ENCODE peak calls at places on chromosomes 5 and 9, in seven cellular contexts. One of them, this sample, is unnamed.

GRCh38 chr5:15365040-15365439 is 134.9 kb upstream of the FBXL7 start:
- DNase-seq in HepG2: no peak
- DNase-seq in K562: no peak
- DNase-seq in SK-N-SH: no peak
- DNase-seq in HCT116: no peak
- DNase-seq in GM12878: no peak
- DNase-seq in H1: no peak
- DNase-seq in this sample: no peak

GRCh38 chr5:36660397-36661049 is 54.1 kb downstream of the SLC1A3 start:
- DNase-seq in HepG2: no peak
- DNase-seq in K562: no peak
- DNase-seq in SK-N-SH: no peak
- DNase-seq in HCT116: no peak
- DNase-seq in GM12878: no peak
- DNase-seq in H1: no peak
- DNase-seq in this sample: peak

GRCh38 chr9:100852088-100852487 is 176.4 kb upstream of the PLPPR1 start:
- DNase-seq in HepG2: no peak
- DNase-seq in K562: no peak
- DNase-seq in SK-N-SH: no peak
- DNase-seq in HCT116: no peak
- DNase-seq in GM12878: no peak
- DNase-seq in H1: no peak
- DNase-seq in this sample: no peak

GRCh38 chr9:137948642-137949041 is 71.1 kb downstream of the CACNA1B start:
- DNase-seq in HepG2: no peak
- DNase-seq in K562: no peak
- DNase-seq in SK-N-SH: no peak
- DNase-seq in HCT116: no peak
- DNase-seq in GM12878: no peak
- DNase-seq in H1: no peak
- DNase-seq in this sample: no peak

GRCh38 chr5:60510049-60510448 is 189.9 kb downstream of the DEPDC1B start:
- DNase-seq in HepG2: no peak
- DNase-seq in K562: no peak
- DNase-seq in SK-N-SH: no peak
- DNase-seq in HCT116: no peak
- DNase-seq in GM12878: no peak
- DNase-seq in H1: no peak
- DNase-seq in this sample: no peak

GRCh38 chr9:118009585-118009984 is 305.4 kb downstream of the TLR4 start:
- DNase-seq in HepG2: no peak
- DNase-seq in K562: no peak
- DNase-seq in SK-N-SH: no peak
- DNase-seq in HCT116: no peak
- DNase-seq in GM12878: no peak
- DNase-seq in H1: no peak
- DNase-seq in this sample: no peak

GRCh38 chr9:95857122-95857521 is 18.4 kb upstream of the ERCC6L2 start:
- DNase-seq in HepG2: peak
- DNase-seq in K562: peak
- DNase-seq in SK-N-SH: peak
- DNase-seq in HCT116: no peak
- DNase-seq in GM12878: no peak
- DNase-seq in H1: no peak
- DNase-seq in this sample: no peak

GRCh38 chr9:77927265-77927664 is 104.3 kb downstream of the GNAQ start:
- DNase-seq in HepG2: no peak
- DNase-seq in K562: no peak
- DNase-seq in SK-N-SH: no peak
- DNase-seq in HCT116: no peak
- DNase-seq in GM12878: no peak
- DNase-seq in H1: no peak
- DNase-seq in this sample: no peak

GRCh38 chr9:137045294-137046093 is 483 bp downstream of the NPDC1 start:
- DNase-seq in HepG2: no peak
- DNase-seq in K562: no peak
- DNase-seq in SK-N-SH: peak
- DNase-seq in HCT116: no peak
- DNase-seq in GM12878: no peak
- DNase-seq in H1: peak
- DNase-seq in this sample: peak

GRCh38 chr5:38466444-38467189 is 89.8 kb downstream of the LIFR start:
- DNase-seq in HepG2: no peak
- DNase-seq in K562: no peak
- DNase-seq in SK-N-SH: no peak
- DNase-seq in HCT116: no peak
- DNase-seq in GM12878: no peak
- DNase-seq in H1: no peak
- DNase-seq in this sample: no peak

GRCh38 chr9:87189006-87189405 is 241.7 kb upstream of the GAS1 start:
- DNase-seq in HepG2: no peak
- DNase-seq in K562: no peak
- DNase-seq in SK-N-SH: no peak
- DNase-seq in HCT116: no peak
- DNase-seq in GM12878: no peak
- DNase-seq in H1: no peak
- DNase-seq in this sample: no peak

GRCh38 chr5:56100429-56101176 is 105.8 kb upstream of the IL6ST start:
- DNase-seq in HepG2: no peak
- DNase-seq in K562: no peak
- DNase-seq in SK-N-SH: no peak
- DNase-seq in HCT116: no peak
- DNase-seq in GM12878: no peak
- DNase-seq in H1: no peak
- DNase-seq in this sample: no peak

GRCh38 chr5:78503958-78504357 is 143.5 kb downstream of the SCAMP1 start:
- DNase-seq in HepG2: no peak
- DNase-seq in K562: no peak
- DNase-seq in SK-N-SH: no peak
- DNase-seq in HCT116: no peak
- DNase-seq in GM12878: no peak
- DNase-seq in H1: no peak
- DNase-seq in this sample: no peak
- TF ChIP-seq JUND in HepG2: no peak
- TF ChIP-seq JUND in K562: no peak
- TF ChIP-seq JUND in SK-N-SH: no peak
- TF ChIP-seq JUND in HCT116: no peak
- TF ChIP-seq JUND in GM12878: no peak
- TF ChIP-seq JUND in H1: no peak
- TF ChIP-seq JUND in this sample: no peak

GRCh38 chr9:124849801-124850200 is 3.5 kb upstream of the WDR38 start:
- DNase-seq in HepG2: peak
- DNase-seq in K562: no peak
- DNase-seq in SK-N-SH: no peak
- DNase-seq in HCT116: no peak
- DNase-seq in GM12878: no peak
- DNase-seq in H1: no peak
- DNase-seq in this sample: no peak
- TF ChIP-seq JUND in HepG2: no peak
- TF ChIP-seq JUND in K562: no peak
- TF ChIP-seq JUND in SK-N-SH: no peak
- TF ChIP-seq JUND in HCT116: no peak
- TF ChIP-seq JUND in GM12878: no peak
- TF ChIP-seq JUND in H1: no peak
- TF ChIP-seq JUND in this sample: no peak

DNA sequence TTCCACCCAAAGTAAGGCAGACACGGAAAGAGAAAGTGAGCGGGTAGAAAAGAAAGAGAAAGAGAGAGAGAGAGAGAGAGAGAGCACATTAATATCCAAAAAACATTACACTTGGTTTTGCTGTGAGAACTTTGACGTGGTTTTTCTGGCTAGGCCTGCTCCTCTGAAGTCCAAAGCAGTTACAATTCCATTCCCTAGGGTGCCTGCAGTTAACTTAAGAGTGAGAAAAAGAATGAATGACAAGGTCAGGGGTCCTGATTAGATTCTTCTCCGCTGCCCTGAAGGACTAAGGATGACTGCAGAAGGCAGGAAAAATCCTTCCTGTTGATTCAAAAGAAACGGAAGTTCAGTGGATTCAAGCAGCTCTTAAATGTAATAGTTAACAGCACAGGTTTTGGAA is 589.8 kb downstream of the PRELID2 start:
- DNase-seq in HepG2: no peak
- DNase-seq in K562: no peak
- DNase-seq in SK-N-SH: no peak
- DNase-seq in HCT116: no peak
- DNase-seq in GM12878: no peak
- DNase-seq in H1: no peak
- DNase-seq in this sample: no peak
- TF ChIP-seq JUND in HepG2: no peak
- TF ChIP-seq JUND in K562: no peak
- TF ChIP-seq JUND in SK-N-SH: no peak
- TF ChIP-seq JUND in HCT116: no peak
- TF ChIP-seq JUND in GM12878: no peak
- TF ChIP-seq JUND in H1: no peak
- TF ChIP-seq JUND in this sample: no peak

GRCh38 chr5:134394932-134395331 is 16.7 kb downstream of the CDKN2AIPNL start:
- DNase-seq in HepG2: no peak
- DNase-seq in K562: no peak
- DNase-seq in SK-N-SH: no peak
- DNase-seq in HCT116: no peak
- DNase-seq in GM12878: no peak
- DNase-seq in H1: no peak
- DNase-seq in this sample: no peak
- TF ChIP-seq JUND in HepG2: no peak
- TF ChIP-seq JUND in K562: no peak
- TF ChIP-seq JUND in SK-N-SH: no peak
- TF ChIP-seq JUND in HCT116: no peak
- TF ChIP-seq JUND in GM12878: no peak
- TF ChIP-seq JUND in H1: no peak
- TF ChIP-seq JUND in this sample: no peak